ENCODE peak calls at places on chromosomes 13 and 19, in ten cellular contexts. One of them, this sample, is unnamed.

GRCh38 chr19:17125728-17126677 is 50.4 kb downstream of the MYO9B start:
- DNase-seq in PC-3: no peak
- DNase-seq in GM12865: peak
- DNase-seq in A549: no peak
- DNase-seq in kidney: peak
- DNase-seq in endothelial cell of umbilical vein: no peak
- DNase-seq in cardiac muscle cell: no peak
- DNase-seq in AG10803: no peak
- DNase-seq in AG04450: no peak
- DNase-seq in GM06990: peak
- DNase-seq in this sample: peak

GRCh38 chr13:38530492-38530891 is 156.4 kb upstream of the FREM2 start:
- DNase-seq in A549: no peak
- DNase-seq in GM06990: no peak
- DNase-seq in cardiac muscle cell: peak
- DNase-seq in endothelial cell of umbilical vein: no peak
- DNase-seq in AG10803: peak
- DNase-seq in AG04450: no peak
- DNase-seq in kidney: no peak
- DNase-seq in PC-3: peak
- DNase-seq in GM12865: peak
- DNase-seq in this sample: no peak

GRCh38 chr13:85675508-85675907 is 123.7 kb downstream of the SLITRK6 start:
- DNase-seq in GM12865: no peak
- DNase-seq in endothelial cell of umbilical vein: no peak
- DNase-seq in GM06990: no peak
- DNase-seq in cardiac muscle cell: no peak
- DNase-seq in PC-3: no peak
- DNase-seq in AG10803: no peak
- DNase-seq in AG04450: no peak
- DNase-seq in A549: no peak
- DNase-seq in kidney: no peak
- DNase-seq in this sample: no peak

GRCh38 chr13:109088528-109088927 is 459.1 kb downstream of the MYO16 start:
- DNase-seq in GM06990: peak
- DNase-seq in A549: no peak
- DNase-seq in GM12865: no peak
- DNase-seq in PC-3: no peak
- DNase-seq in AG04450: no peak
- DNase-seq in kidney: no peak
- DNase-seq in endothelial cell of umbilical vein: no peak
- DNase-seq in AG10803: no peak
- DNase-seq in cardiac muscle cell: no peak
- DNase-seq in this sample: no peak

GRCh38 chr13:111397202-111397880 is 76.9 kb downstream of the TEX29 start:
- DNase-seq in endothelial cell of umbilical vein: no peak
- DNase-seq in A549: no peak
- DNase-seq in GM06990: no peak
- DNase-seq in kidney: no peak
- DNase-seq in cardiac muscle cell: no peak
- DNase-seq in GM12865: no peak
- DNase-seq in AG10803: no peak
- DNase-seq in PC-3: no peak
- DNase-seq in AG04450: no peak
- DNase-seq in this sample: no peak

GRCh38 chr19:802888-803561 is 5.8 kb downstream of the PTBP1 start:
- DNase-seq in GM12865: no peak
- DNase-seq in AG04450: no peak
- DNase-seq in AG10803: no peak
- DNase-seq in A549: no peak
- DNase-seq in cardiac muscle cell: peak
- DNase-seq in endothelial cell of umbilical vein: no peak
- DNase-seq in kidney: peak
- DNase-seq in GM06990: peak
- DNase-seq in PC-3: no peak
- DNase-seq in this sample: no peak

GRCh38 chr13:73090116-73090811 is 31.5 kb downstream of the KLF5 start:
- DNase-seq in GM12865: peak
- DNase-seq in AG10803: peak
- DNase-seq in A549: peak
- DNase-seq in GM06990: no peak
- DNase-seq in AG04450: peak
- DNase-seq in endothelial cell of umbilical vein: peak
- DNase-seq in kidney: no peak
- DNase-seq in PC-3: peak
- DNase-seq in cardiac muscle cell: no peak
- DNase-seq in this sample: no peak

GRCh38 chr19:43901395-43902390 is 33.4 kb downstream of the ZNF45 start:
- DNase-seq in PC-3: no peak
- DNase-seq in cardiac muscle cell: peak
- DNase-seq in A549: peak
- DNase-seq in GM06990: peak
- DNase-seq in AG04450: peak
- DNase-seq in kidney: peak
- DNase-seq in AG10803: peak
- DNase-seq in endothelial cell of umbilical vein: peak
- DNase-seq in GM12865: peak
- DNase-seq in this sample: peak

GRCh38 chr19:13103961-13104847 is 1.5 kb upstream of the LYL1 start:
- DNase-seq in PC-3: peak
- DNase-seq in A549: peak
- DNase-seq in GM12865: peak
- DNase-seq in AG10803: no peak
- DNase-seq in endothelial cell of umbilical vein: peak
- DNase-seq in cardiac muscle cell: peak
- DNase-seq in GM06990: peak
- DNase-seq in AG04450: no peak
- DNase-seq in kidney: peak
- DNase-seq in this sample: no peak

GRCh38 chr19:42480335-42481095 is 37.8 kb upstream of the CXCL17 start:
- DNase-seq in endothelial cell of umbilical vein: no peak
- DNase-seq in PC-3: peak
- DNase-seq in GM06990: no peak
- DNase-seq in GM12865: peak
- DNase-seq in AG10803: peak
- DNase-seq in A549: no peak
- DNase-seq in AG04450: no peak
- DNase-seq in cardiac muscle cell: no peak
- DNase-seq in kidney: no peak
- DNase-seq in this sample: no peak

GRCh38 chr19:14022469-14022868 is 5.5 kb upstream of the RLN3 start:
- DNase-seq in PC-3: peak
- DNase-seq in GM12865: no peak
- DNase-seq in endothelial cell of umbilical vein: no peak
- DNase-seq in AG10803: peak
- DNase-seq in A549: no peak
- DNase-seq in cardiac muscle cell: no peak
- DNase-seq in AG04450: no peak
- DNase-seq in GM06990: no peak
- DNase-seq in kidney: no peak
- DNase-seq in this sample: no peak

GRCh38 chr19:13172335-13173128 is 22.3 kb downstream of the IER2 start:
- DNase-seq in AG10803: peak
- DNase-seq in PC-3: peak
- DNase-seq in A549: peak
- DNase-seq in endothelial cell of umbilical vein: peak
- DNase-seq in GM12865: no peak
- DNase-seq in kidney: peak
- DNase-seq in AG04450: no peak
- DNase-seq in cardiac muscle cell: peak
- DNase-seq in GM06990: peak
- DNase-seq in this sample: peak

GRCh38 chr19:17772172-17772571 is 20.9 kb downstream of the FCHO1 start:
- DNase-seq in AG10803: peak
- DNase-seq in endothelial cell of umbilical vein: no peak
- DNase-seq in GM12865: peak
- DNase-seq in cardiac muscle cell: no peak
- DNase-seq in PC-3: peak
- DNase-seq in A549: no peak
- DNase-seq in AG04450: no peak
- DNase-seq in GM06990: no peak
- DNase-seq in kidney: no peak
- DNase-seq in this sample: no peak

GRCh38 chr19:52010674-52011073 is 2.7 kb upstream of the ZNF615 start:
- DNase-seq in AG10803: no peak
- DNase-seq in GM12865: no peak
- DNase-seq in cardiac muscle cell: no peak
- DNase-seq in kidney: no peak
- DNase-seq in AG04450: no peak
- DNase-seq in endothelial cell of umbilical vein: no peak
- DNase-seq in A549: no peak
- DNase-seq in GM06990: no peak
- DNase-seq in PC-3: no peak
- DNase-seq in this sample: no peak

GRCh38 chr19:30752201-30752600 is 380.0 kb downstream of the ZNF536 start:
- DNase-seq in AG04450: no peak
- DNase-seq in A549: no peak
- DNase-seq in PC-3: no peak
- DNase-seq in cardiac muscle cell: no peak
- DNase-seq in GM06990: no peak
- DNase-seq in kidney: no peak
- DNase-seq in GM12865: no peak
- DNase-seq in AG10803: no peak
- DNase-seq in endothelial cell of umbilical vein: no peak
- DNase-seq in this sample: no peak

GRCh38 chr19:35811317-35812219 is 1.1 kb downstream of the PRODH2 start:
- DNase-seq in cardiac muscle cell: no peak
- DNase-seq in GM06990: no peak
- DNase-seq in endothelial cell of umbilical vein: no peak
- DNase-seq in kidney: no peak
- DNase-seq in AG10803: no peak
- DNase-seq in A549: no peak
- DNase-seq in PC-3: no peak
- DNase-seq in AG04450: no peak
- DNase-seq in GM12865: no peak
- DNase-seq in this sample: no peak

GRCh38 chr19:677201-677600 is 1.0 kb downstream of the FSTL3 start:
- DNase-seq in A549: peak
- DNase-seq in cardiac muscle cell: no peak
- DNase-seq in kidney: peak
- DNase-seq in PC-3: peak
- DNase-seq in GM06990: no peak
- DNase-seq in AG10803: peak
- DNase-seq in AG04450: peak
- DNase-seq in GM12865: no peak
- DNase-seq in endothelial cell of umbilical vein: peak
- DNase-seq in this sample: peak

GRCh38 chr19:38700350-38700932 is 43.8 kb downstream of the CAPN12 start:
- DNase-seq in GM06990: no peak
- DNase-seq in endothelial cell of umbilical vein: no peak
- DNase-seq in kidney: no peak
- DNase-seq in PC-3: no peak
- DNase-seq in A549: no peak
- DNase-seq in cardiac muscle cell: no peak
- DNase-seq in AG04450: no peak
- DNase-seq in GM12865: no peak
- DNase-seq in AG10803: no peak
- DNase-seq in this sample: no peak
- TF ChIP-seq CTCF in GM06990: no peak
- TF ChIP-seq CTCF in endothelial cell of umbilical vein: no peak
- TF ChIP-seq CTCF in kidney: no peak
- TF ChIP-seq CTCF in PC-3: no peak
- TF ChIP-seq CTCF in A549: no peak
- TF ChIP-seq CTCF in cardiac muscle cell: no peak
- TF ChIP-seq CTCF in AG04450: no peak
- TF ChIP-seq CTCF in GM12865: no peak
- TF ChIP-seq CTCF in AG10803: no peak
- TF ChIP-seq CTCF in this sample: no peak

DNA sequence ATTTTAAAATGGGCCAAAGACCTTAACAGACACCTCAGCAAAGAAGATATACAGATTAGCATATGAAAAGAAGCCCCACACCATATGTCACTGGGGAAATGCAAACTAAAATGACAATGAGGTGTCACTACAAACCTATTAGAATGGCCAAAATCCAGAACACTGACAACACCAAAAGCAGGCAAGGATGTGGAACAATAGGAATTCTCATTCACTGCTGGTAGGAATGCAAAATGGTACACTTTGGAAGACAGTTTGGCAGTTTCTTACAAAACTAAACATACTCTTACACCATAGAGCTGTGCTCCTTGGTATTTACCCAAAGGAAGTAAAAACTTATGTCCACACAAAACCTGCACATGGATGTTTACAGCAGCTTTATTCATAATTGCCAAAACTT is 23.1 kb downstream of the ELF1 start:
- DNase-seq in GM12865: no peak
- DNase-seq in endothelial cell of umbilical vein: no peak
- DNase-seq in PC-3: no peak
- DNase-seq in cardiac muscle cell: no peak
- DNase-seq in AG10803: no peak
- DNase-seq in AG04450: no peak
- DNase-seq in GM06990: no peak
- DNase-seq in kidney: no peak
- DNase-seq in A549: no peak
- DNase-seq in this sample: no peak
- H3K4me3 ChIP-seq in GM12865: no peak
- H3K4me3 ChIP-seq in endothelial cell of umbilical vein: no peak
- H3K4me3 ChIP-seq in PC-3: no peak
- H3K4me3 ChIP-seq in cardiac muscle cell: no peak
- H3K4me3 ChIP-seq in AG10803: no peak
- H3K4me3 ChIP-seq in AG04450: no peak
- H3K4me3 ChIP-seq in GM06990: no peak
- H3K4me3 ChIP-seq in kidney: no peak
- H3K4me3 ChIP-seq in A549: no peak
- H3K4me3 ChIP-seq in this sample: no peak

DNA sequence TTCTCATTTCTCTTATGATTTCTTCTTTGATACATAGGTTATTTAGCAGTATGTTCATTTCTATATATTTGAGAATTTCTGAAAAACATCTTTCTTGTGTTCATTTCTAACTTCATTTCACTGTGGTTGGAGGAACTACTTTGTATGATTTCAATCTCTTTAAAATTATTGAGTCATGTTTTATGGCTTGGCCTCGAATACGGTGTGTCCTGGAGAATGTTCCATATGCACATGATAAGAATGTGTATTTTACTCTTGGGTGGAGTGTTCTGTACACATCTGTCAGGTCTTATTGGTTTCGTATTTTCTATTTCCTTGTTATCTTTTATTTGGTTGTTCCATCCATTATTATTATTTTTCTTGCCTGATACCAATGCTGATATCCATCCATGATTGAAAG is 22.9 kb downstream of the DNM2 start:
- DNase-seq in GM12865: no peak
- DNase-seq in AG10803: no peak
- DNase-seq in cardiac muscle cell: no peak
- DNase-seq in PC-3: peak
- DNase-seq in GM06990: no peak
- DNase-seq in kidney: no peak
- DNase-seq in AG04450: no peak
- DNase-seq in A549: no peak
- DNase-seq in endothelial cell of umbilical vein: no peak
- DNase-seq in this sample: no peak
- TF ChIP-seq CTCF in GM12865: no peak
- TF ChIP-seq CTCF in AG10803: no peak
- TF ChIP-seq CTCF in cardiac muscle cell: no peak
- TF ChIP-seq CTCF in PC-3: no peak
- TF ChIP-seq CTCF in GM06990: no peak
- TF ChIP-seq CTCF in kidney: no peak
- TF ChIP-seq CTCF in AG04450: no peak
- TF ChIP-seq CTCF in A549: no peak
- TF ChIP-seq CTCF in endothelial cell of umbilical vein: no peak
- TF ChIP-seq CTCF in this sample: no peak

GRCh38 chr19:50377517-50377916 is 1.3 kb downstream of the NR1H2 start:
- DNase-seq in GM06990: no peak
- DNase-seq in kidney: no peak
- DNase-seq in AG04450: no peak
- DNase-seq in PC-3: no peak
- DNase-seq in cardiac muscle cell: no peak
- DNase-seq in GM12865: no peak
- DNase-seq in AG10803: no peak
- DNase-seq in endothelial cell of umbilical vein: no peak
- DNase-seq in A549: no peak
- DNase-seq in this sample: no peak
- H3K4me3 ChIP-seq in GM06990: no peak
- H3K4me3 ChIP-seq in kidney: no peak
- H3K4me3 ChIP-seq in AG04450: no peak
- H3K4me3 ChIP-seq in PC-3: no peak
- H3K4me3 ChIP-seq in cardiac muscle cell: no peak
- H3K4me3 ChIP-seq in GM12865: no peak
- H3K4me3 ChIP-seq in AG10803: no peak
- H3K4me3 ChIP-seq in endothelial cell of umbilical vein: no peak
- H3K4me3 ChIP-seq in A549: no peak
- H3K4me3 ChIP-seq in this sample: no peak